ENCODE peak calls at places on chromosomes 13 and 19, in six cellular contexts. Y, L, U, D, B and W are unnamed samples.

GRCh38 chr19:6773323-6773931 is 919 bp downstream of the VAV1 start:
- DNase-seq in U (peak), Y (peak), D (peak), L (no peak), B (no peak), W (no peak)

GRCh38 chr13:53343345-53343744 is 314.7 kb downstream of the OLFM4 start:
- DNase-seq in L (no peak), U (no peak), Y (no peak), B (no peak), D (no peak), W (no peak)

GRCh38 chr13:63167699-63168337 is 1752.2 kb upstream of the PCDH20 start:
- DNase-seq in U (no peak), L (no peak), Y (no peak), D (no peak), B (no peak), W (no peak)

GRCh38 chr19:30781519-30781918 is 409.3 kb downstream of the ZNF536 start:
- DNase-seq in D (no peak), Y (no peak), U (no peak), L (no peak), B (no peak), W (peak)

GRCh38 chr13:76991432-76991795 is 467 bp upstream of the CLN5 start:
- DNase-seq in B (peak), D (peak), Y (no peak), U (peak), L (no peak), W (peak)

GRCh38 chr13:44713793-44714469 is 137.8 kb upstream of the TSC22D1 start:
- DNase-seq in B (peak), Y (no peak), L (no peak), D (no peak), U (no peak), W (no peak)

GRCh38 chr19:20858218-20858617 is 64.8 kb upstream of the ZNF85 start:
- DNase-seq in L (no peak), B (no peak), Y (no peak), U (no peak), D (no peak), W (no peak)

GRCh38 chr13:34340534-34340933 is 522.6 kb downstream of the RFC3 start:
- DNase-seq in B (no peak), Y (no peak), L (no peak), D (peak), U (no peak), W (peak)

GRCh38 chr13:99380921-99381645 is 73.9 kb upstream of the GPR183 start:
- DNase-seq in U (no peak), B (no peak), L (no peak), Y (no peak), D (no peak), W (no peak)

GRCh38 chr13:24181991-24182702 is 21.6 kb downstream of the SPATA13 start:
- DNase-seq in B (no peak), Y (peak), L (no peak), D (no peak), U (no peak), W (no peak)

GRCh38 chr13:113665582-113666323 is 1.3 kb upstream of the GRK1 start:
- DNase-seq in B (no peak), D (peak), Y (peak), U (peak), L (no peak), W (peak)

GRCh38 chr13:41310963-41311606 is at the start of gene NAA16:
- DNase-seq in U (peak), D (peak), B (peak), L (peak), Y (peak), W (peak)
- TF ChIP-seq POLR2A in U (peak), D (no peak), B (peak), L (peak), Y (peak), W (no peak)

GRCh38 chr13:52195052-52195837 is 35.8 kb upstream of the NEK3 start:
- DNase-seq in D (peak), Y (peak), L (peak), U (peak), B (peak), W (peak)
- TF ChIP-seq POLR2A in D (no peak), Y (peak), L (no peak), U (peak), B (no peak), W (no peak)

GRCh38 chr13:110615322-110616102 is at the start of gene NAXD:
- DNase-seq in D (peak), L (peak), B (peak), U (peak), Y (peak), W (peak)
- TF ChIP-seq POLR2A in D (no peak), L (peak), B (no peak), U (peak), Y (peak), W (no peak)

GRCh38 chr19:39403331-39404312 is 3.0 kb upstream of the ZFP36 start:
- DNase-seq in B (peak), U (peak), Y (peak), D (peak), L (peak), W (peak)
- TF ChIP-seq POLR2A in B (peak), U (peak), Y (peak), D (no peak), L (peak), W (peak)

GRCh38 chr19:11159598-11160001 is 4.0 kb upstream of the SPC24 start:
- DNase-seq in B (no peak), D (no peak), L (no peak), Y (peak), U (no peak), W (peak)
- TF ChIP-seq POLR2A in B (no peak), D (no peak), L (no peak), Y (no peak), U (no peak), W (no peak)

DNA sequence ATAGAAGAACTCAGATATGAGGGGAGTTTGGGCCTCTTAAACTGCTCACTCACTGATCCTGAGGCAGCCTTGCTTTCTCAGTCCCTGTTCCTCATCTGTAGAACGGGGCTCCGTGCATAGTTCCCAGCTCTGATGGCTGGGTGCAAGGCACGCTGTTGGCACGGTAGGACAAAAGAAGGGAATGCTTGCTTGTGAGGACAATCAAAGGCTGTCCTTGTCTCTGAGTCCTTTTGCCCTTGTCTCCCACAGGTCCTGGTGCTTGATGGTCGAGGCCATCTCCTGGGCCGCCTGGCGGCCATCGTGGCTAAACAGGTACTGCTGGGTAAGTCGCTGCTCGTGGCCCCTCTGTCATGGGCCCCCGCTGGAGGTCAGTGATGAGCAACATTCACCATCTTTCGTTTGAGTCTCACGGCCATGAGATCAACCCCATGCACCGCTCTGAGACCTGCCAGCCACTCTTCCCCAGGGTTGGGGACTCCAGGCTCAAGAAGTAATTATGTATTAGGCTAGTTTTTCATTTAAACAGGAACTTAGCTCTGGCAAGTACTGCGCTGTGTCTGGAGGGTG is 2.3 kb downstream of the RPL13A start:
- DNase-seq in Y (no peak), B (no peak), D (no peak), L (no peak), U (no peak), W (no peak)
- TF ChIP-seq POLR2A in Y (no peak), B (no peak), D (no peak), L (no peak), U (no peak), W (no peak)

GRCh38 chr19:13849277-13849676 is 27.7 kb upstream of the NANOS3 start:
- DNase-seq in Y (no peak), U (no peak), B (peak), D (no peak), L (no peak), W (no peak)

GRCh38 chr19:13846533-13847032 is 30.4 kb upstream of the NANOS3 start:
- DNase-seq in L (peak), B (peak), U (peak), Y (peak), D (peak), W (peak)

GRCh38 chr19:13847033-13847899 is 29.7 kb upstream of the NANOS3 start:
- DNase-seq in U (peak), D (peak), B (peak), L (peak), Y (peak), W (peak)

GRCh38 chr19:13848811-13849241 is 28.1 kb upstream of the NANOS3 start:
- DNase-seq in Y (no peak), B (no peak), U (no peak), D (no peak), L (no peak), W (no peak)

DNA sequence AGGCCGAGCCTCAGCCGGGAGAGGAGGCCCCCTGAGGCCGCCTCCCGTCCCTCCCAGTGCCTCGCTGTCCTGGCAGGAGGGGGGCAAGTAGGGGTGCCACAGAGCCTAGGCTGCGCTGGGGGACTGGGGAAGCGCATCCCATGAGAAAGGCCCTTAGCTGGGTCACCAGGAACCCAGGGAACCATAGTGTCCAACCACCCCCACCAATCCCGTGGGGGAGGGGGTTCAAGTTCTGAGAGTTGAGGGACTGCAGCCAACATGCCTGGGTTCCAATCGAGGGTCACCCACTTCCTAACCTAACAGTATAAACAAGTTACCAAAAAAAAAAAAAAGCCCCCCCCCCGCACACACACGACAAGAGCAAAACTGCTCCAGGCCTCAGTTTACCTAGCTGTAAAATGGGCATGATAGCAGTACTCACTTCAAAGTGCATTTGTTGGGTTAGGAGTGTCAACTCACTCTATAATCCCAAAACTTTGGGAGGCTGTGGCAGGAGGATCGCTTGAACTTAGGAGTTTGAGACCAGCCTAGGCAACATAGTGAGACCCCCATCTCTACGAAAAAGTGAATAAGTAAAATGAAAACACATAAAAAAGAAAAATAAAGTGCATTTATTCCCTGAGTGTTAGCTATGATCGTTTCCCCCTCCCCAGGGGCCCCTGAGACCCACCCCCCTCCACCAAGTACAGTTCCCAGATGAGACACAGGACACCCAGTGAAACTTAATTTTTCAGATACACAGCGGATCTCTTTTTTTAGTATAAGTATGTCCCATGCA is 28.8 kb upstream of the NANOS3 start:
- DNase-seq in U (no peak), Y (no peak), D (no peak), B (no peak), L (no peak), W (no peak)
- TF ChIP-seq POLR2A in U (peak), Y (no peak), D (no peak), B (no peak), L (no peak), W (no peak)